ENCODE peak calls at places on chromosomes 4 and X, in eight cellular contexts. F is sigmoid colon, Y is vagina, P is breast epithelium, N is K562, D is H1, H is GM23338, A is HCT116. S is an unnamed sample.

GRCh38 chr4:182062936-182063335 is 180.3 kb upstream of the TENM3 start:
- DNase-seq in P (no peak), F (no peak), N (no peak), D (no peak), A (no peak), H (no peak), Y (no peak), S (no peak)

GRCh38 chr4:171118091-171118490 is 695.1 kb upstream of the GALNTL6 start:
- DNase-seq in N (no peak), F (no peak), D (no peak), A (no peak), H (no peak), P (no peak), Y (no peak), S (no peak)

GRCh38 chrX:71534773-71535544 is 2.1 kb downstream of the OGT start:
- DNase-seq in P (no peak), F (no peak), A (no peak), Y (no peak), D (no peak), H (no peak), N (no peak), S (no peak)

GRCh38 chr4:32858971-32859370 is 2138.8 kb downstream of the PCDH7 start:
- DNase-seq in D (no peak), A (peak; percentile 56), P (no peak), H (no peak), Y (no peak), F (no peak), N (no peak), S (no peak)

GRCh38 chrX:8455600-8455999 is 9.0 kb upstream of the VCX3B start:
- DNase-seq in D (no peak), H (peak; percentile 5), F (no peak), A (no peak), N (no peak), Y (no peak), P (no peak), S (no peak)

GRCh38 chr4:110622841-110623709 is at the start of gene PITX2:
- DNase-seq in D (peak; percentile 97), N (peak; percentile 46), Y (no peak), F (peak; percentile 70), P (no peak), A (peak; percentile 92), H (peak; percentile 99), S (peak; percentile 92)

GRCh38 chrX:96480081-96480480 is 204.6 kb upstream of the DIAPH2 start:
- DNase-seq in A (no peak), F (no peak), D (no peak), H (no peak), P (no peak), Y (no peak), N (no peak), S (no peak)

GRCh38 chrX:71227370-71228062 is 4.5 kb downstream of the GJB1 start:
- DNase-seq in A (no peak), P (no peak), H (peak; percentile 11), N (no peak), F (no peak), Y (no peak), D (no peak), S (no peak)

GRCh38 chrX:133892337-133892736 is 93.1 kb downstream of the GPC3 start:
- DNase-seq in A (no peak), P (no peak), Y (no peak), N (no peak), H (peak; percentile 13), D (no peak), F (no peak), S (no peak)

GRCh38 chrX:46715997-46716396 is 42.9 kb downstream of the SLC9A7 start:
- DNase-seq in Y (no peak), H (no peak), P (no peak), F (no peak), A (no peak), D (no peak), N (no peak), S (no peak)

GRCh38 chr4:86837651-86838050 is 11.5 kb downstream of the SLC10A6 start:
- DNase-seq in P (no peak), N (no peak), F (no peak), A (no peak), H (no peak), D (no peak), Y (no peak), S (no peak)

GRCh38 chrX:2325076-2325784 is 175.5 kb downstream of the DHRSX start:
- DNase-seq in F (peak; percentile 96), D (no peak), A (no peak), N (peak; percentile 45), Y (no peak), H (no peak), P (peak; percentile 56), S (peak; percentile 90)

GRCh38 chrX:106378616-106379015 is 210.5 kb downstream of the PWWP3B start:
- DNase-seq in Y (no peak), H (no peak), F (no peak), D (no peak), P (no peak), A (no peak), N (no peak), S (no peak)

GRCh38 chrX:37746268-37746931 is 33.5 kb upstream of the CYBB start:
- DNase-seq in Y (no peak), D (no peak), F (no peak), H (no peak), N (no peak), A (no peak), P (no peak), S (no peak)

GRCh38 chrX:23782455-23782854 is 518 bp upstream of the SAT1 start:
- DNase-seq in Y (no peak), H (no peak), D (no peak), F (no peak), P (no peak), N (no peak), A (no peak), S (no peak)

GRCh38 chr4:91243132-91243531 is 1060.6 kb upstream of the GRID2 start:
- DNase-seq in A (no peak), Y (no peak), H (no peak), D (no peak), P (no peak), F (no peak), N (no peak), S (no peak)

GRCh38 chr4:56986192-56986591 is 7.5 kb downstream of the POLR2B start:
- DNase-seq in Y (no peak), H (no peak), D (no peak), N (no peak), F (no peak), P (no peak), A (no peak), S (no peak)

GRCh38 chr4:56977321-56978012 is at the start of gene NOA1:
- DNase-seq in A (peak; percentile 99), F (peak; percentile 99), P (peak; percentile 97), D (peak; percentile 96), Y (peak; percentile 98), H (peak; percentile 99), N (peak; percentile 89), S (peak; percentile 99)

GRCh38 chr4:56978750-56979303 is at the start of gene POLR2B:
- DNase-seq in P (peak; percentile 89), H (peak; percentile 99), A (peak; percentile 93), Y (peak; percentile 97), D (peak; percentile 89), N (peak; percentile 77), F (peak; percentile 97), S (peak; percentile 88)

GRCh38 chr4:56979674-56980073 is 978 bp downstream of the POLR2B start:
- DNase-seq in F (no peak), H (peak; percentile 46), Y (no peak), D (no peak), P (no peak), N (no peak), A (no peak), S (peak; percentile 46)

GRCh38 chr4:56981795-56982201 is 3.1 kb downstream of the POLR2B start:
- DNase-seq in D (no peak), P (no peak), N (no peak), F (no peak), H (no peak), Y (no peak), A (no peak), S (no peak)
- H3K4me3 ChIP-seq in D (no peak overlapping the region), P (no peak overlapping the region), N (peak overlapping the region; percentile 12), F (no peak overlapping the region), H (no peak overlapping the region), Y (no peak overlapping the region), A (no peak overlapping the region), S (no peak overlapping the region)

DNA sequence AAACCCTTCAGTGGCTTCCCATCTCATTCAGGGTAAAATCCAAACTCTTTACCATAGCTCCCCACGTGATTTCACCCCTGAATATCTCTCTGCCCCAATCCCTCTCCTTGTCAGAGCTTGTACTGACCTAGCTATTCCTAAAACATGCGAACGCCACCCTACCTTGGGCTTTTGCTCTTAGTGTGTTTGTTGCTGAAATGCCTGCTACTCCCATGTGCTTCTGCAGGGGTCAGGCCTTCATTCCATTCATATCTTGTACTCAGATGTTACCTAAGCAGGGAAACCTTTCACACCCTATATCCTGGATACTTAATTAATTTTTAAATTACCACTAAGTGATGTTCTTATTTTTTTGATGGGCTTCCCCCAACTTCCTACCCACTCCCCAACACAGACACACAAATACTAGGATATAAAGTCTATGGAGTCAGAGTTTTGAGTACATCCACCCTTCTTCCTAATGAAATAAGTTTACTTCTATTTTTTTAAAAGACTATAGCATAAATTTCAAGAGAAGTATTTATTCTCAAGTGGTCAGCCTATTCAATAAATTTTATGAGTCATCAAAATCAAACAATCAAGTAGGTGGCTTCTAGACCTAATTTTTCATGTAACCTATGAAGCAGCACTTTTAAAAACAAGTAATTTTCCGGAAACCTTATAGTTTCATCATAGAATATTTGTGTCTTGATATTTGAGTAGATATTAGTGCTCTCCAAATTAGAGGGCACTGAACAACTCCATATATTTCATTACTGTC is 189.4 kb downstream of the RAPGEF2 start:
- DNase-seq in D (no peak), A (no peak), N (no peak), Y (no peak), P (no peak), H (peak; percentile 65), F (no peak), S (no peak)
- TF ChIP-seq POLR2AphosphoS5 in D (no peak), A (no peak), N (no peak), Y (no peak), P (no peak), H (no peak), F (no peak), S (no peak)

GRCh38 chrX:129786210-129786651 is 6.5 kb downstream of the SASH3 start:
- DNase-seq in H (no peak), F (no peak), P (no peak), D (no peak), N (peak; percentile 50), A (no peak), Y (no peak), S (no peak)
- H3K4me3 ChIP-seq in H (no peak overlapping the region), F (no peak overlapping the region), P (no peak overlapping the region), D (no peak overlapping the region), N (no peak overlapping the region), A (no peak overlapping the region), Y (no peak overlapping the region), S (no peak overlapping the region)

DNA sequence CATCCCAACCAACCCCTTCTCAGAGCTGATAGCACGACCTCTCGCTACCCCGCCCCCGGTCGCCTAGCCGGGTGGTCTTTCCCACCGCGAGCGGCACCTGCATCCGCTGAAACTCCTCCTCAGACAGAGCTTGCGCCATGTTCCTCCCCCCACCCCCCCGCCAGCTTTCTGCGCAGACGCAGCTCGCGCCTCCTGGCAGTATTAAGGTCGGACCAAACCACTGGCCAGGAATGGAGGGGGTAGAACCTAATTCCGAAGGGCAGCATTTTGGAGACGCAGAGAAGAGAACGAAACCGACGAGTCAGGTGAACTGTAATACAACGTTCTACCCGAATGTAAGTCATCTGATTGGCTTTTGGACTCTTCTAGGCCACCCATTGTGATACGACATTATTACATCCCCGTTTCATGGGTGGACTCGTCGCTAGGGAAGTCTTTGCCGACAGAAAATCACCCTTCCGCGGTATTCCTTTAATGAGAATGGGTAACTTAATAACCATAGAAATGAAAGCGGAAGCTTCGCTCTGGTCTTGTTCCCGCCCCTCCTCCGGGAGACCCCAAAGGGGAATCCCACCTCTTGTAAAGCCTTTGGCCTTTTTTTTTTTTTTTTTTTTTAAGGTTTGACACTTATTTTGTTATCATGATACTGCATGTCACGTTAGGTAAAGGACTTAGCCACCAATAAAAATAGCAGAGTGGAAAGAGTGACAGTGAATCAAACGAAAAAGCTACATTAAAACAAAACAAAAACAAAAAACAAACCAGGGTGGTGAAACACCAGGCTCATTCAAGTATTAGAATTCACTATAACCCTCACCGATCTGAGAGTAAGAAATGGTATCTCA is at the start of gene GRIPAP1:
- DNase-seq in H (peak; percentile 85), Y (no peak), D (peak; percentile 77), N (peak; percentile 90), F (peak; percentile 77), P (peak; percentile 55), A (peak; percentile 83), S (peak; percentile 90)
- TF ChIP-seq POLR2AphosphoS5 in H (peak; percentile 45), Y (peak; percentile 83), D (peak; percentile 69), N (peak; percentile 63), F (peak; percentile 81), P (no peak), A (peak; percentile 72), S (no peak)

S was measured in upper lobe of left lung.